ENCODE peak calls at places on chromosome 3, in nine cellular contexts. G, Y, S, H, A, Z, D, T and B are unnamed samples.

GRCh38 chr3:67602816-67603215 is 51.6 kb downstream of the SUCLG2 start:
- DNase-seq in S (no peak), H (no peak), G (no peak), Y (no peak), D (no peak), T (no peak), A (no peak), Z (no peak), B (no peak)

GRCh38 chr3:155382396-155383042 is 89.0 kb upstream of the STRIT1 start:
- DNase-seq in D (peak; percentile 63), T (peak; percentile 69), G (peak; percentile 91), Z (peak; percentile 87), H (peak; percentile 91), Y (peak; percentile 83), A (peak; percentile 53), S (peak; percentile 64), B (peak; percentile 72)

GRCh38 chr3:35857004-35857403 is 217.7 kb downstream of the ARPP21 start:
- DNase-seq in G (no peak), S (no peak), T (no peak), H (no peak), Y (no peak), D (no peak), A (peak; percentile 76), Z (no peak), B (peak; percentile 56)

GRCh38 chr3:143726727-143727126 is 121.5 kb downstream of the SLC9A9 start:
- DNase-seq in T (no peak), S (no peak), D (no peak), G (no peak), A (no peak), H (no peak), Z (no peak), Y (peak; percentile 44), B (no peak)

GRCh38 chr3:14921811-14922705 is 25.3 kb upstream of the NR2C2 start:
- DNase-seq in D (no peak), A (no peak), S (no peak), G (no peak), H (peak; percentile 37), Z (no peak), T (no peak), Y (peak; percentile 35), B (no peak)

GRCh38 chr3:27728195-27729087 is 6.3 kb upstream of the EOMES start:
- DNase-seq in D (no peak), G (peak; percentile 96), T (peak; percentile 48), S (no peak), Y (peak; percentile 25), Z (no peak), A (no peak), H (no peak), B (no peak)

GRCh38 chr3:13009132-13009945 is 63.9 kb downstream of the IQSEC1 start:
- DNase-seq in G (no peak), Y (no peak), T (no peak), H (no peak), S (peak; percentile 64), D (no peak), A (peak; percentile 88), Z (no peak), B (no peak)

GRCh38 chr3:142152349-142152748 is 3.0 kb upstream of the TFDP2 start:
- DNase-seq in S (no peak), Y (no peak), Z (peak; percentile 19), H (peak; percentile 6), T (peak; percentile 20), A (peak; percentile 46), G (peak; percentile 61), D (no peak), B (peak; percentile 45)

GRCh38 chr3:71033681-71034220 is 549.8 kb downstream of the FOXP1 start:
- DNase-seq in S (no peak), T (no peak), H (no peak), Z (no peak), D (no peak), Y (no peak), G (no peak), A (peak; percentile 25), B (no peak)

GRCh38 chr3:163362154-163362553 is 1716.1 kb downstream of the SI start:
- DNase-seq in H (no peak), T (peak; percentile 33), Y (no peak), Z (no peak), G (no peak), S (no peak), D (no peak), A (no peak), B (no peak)

GRCh38 chr3:72120806-72121778 is 336.1 kb upstream of the PROK2 start:
- DNase-seq in Y (no peak), S (no peak), Z (no peak), D (no peak), H (no peak), A (no peak), G (no peak), T (peak; percentile 37), B (no peak)

GRCh38 chr3:30693470-30694120 is 87.2 kb downstream of the TGFBR2 start:
- DNase-seq in D (peak; percentile 40), Z (peak; percentile 80), Y (peak; percentile 79), T (peak; percentile 55), A (peak; percentile 83), S (peak; percentile 35), G (peak; percentile 89), H (peak; percentile 82), B (peak; percentile 78)

GRCh38 chr3:54168451-54168850 is 46.1 kb downstream of the CACNA2D3 start:
- DNase-seq in Y (no peak), Z (no peak), D (no peak), T (no peak), G (peak; percentile 28), H (no peak), S (no peak), A (no peak), B (no peak)

GRCh38 chr3:126913524-126913923 is 69.4 kb upstream of the PLXNA1 start:
- DNase-seq in H (peak; percentile 58), D (peak; percentile 26), A (no peak), S (peak; percentile 85), T (no peak), Y (no peak), Z (no peak), G (no peak), B (no peak)

GRCh38 chr3:139378587-139378986 is 10.9 kb downstream of the COPB2 start:
- DNase-seq in Z (no peak), S (no peak), D (no peak), T (peak; percentile 22), G (no peak), Y (no peak), A (no peak), H (no peak), B (peak; percentile 62)

GRCh38 chr3:134231131-134231530 is 19.5 kb downstream of the RYK start:
- DNase-seq in D (no peak), T (no peak), G (no peak), A (no peak), Z (no peak), S (no peak), H (no peak), Y (no peak), B (no peak)
- H3K9me2 ChIP-seq in D (no peaks in the 10 kb centered on the region), T (no peaks in the 10 kb centered on the region), G (no peaks in the 10 kb centered on the region), A (no peaks in the 10 kb centered on the region), Z (no peaks in the 10 kb centered on the region), S (no peaks in the 10 kb centered on the region), H (no peaks in the 10 kb centered on the region), Y (no peaks in the 10 kb centered on the region), B (no peaks in the 10 kb centered on the region)

GRCh38 chr3:152058906-152059305 is 185.5 kb downstream of the SUCNR1 start:
- DNase-seq in A (no peak), H (no peak), Z (no peak), Y (no peak), S (no peak), D (no peak), T (no peak), G (no peak), B (no peak)
- H3K9me2 ChIP-seq in A (no peaks in the 10 kb centered on the region), H (no peaks in the 10 kb centered on the region), Z (no peaks in the 10 kb centered on the region), Y (no peaks in the 10 kb centered on the region), S (no peaks in the 10 kb centered on the region), D (no peaks in the 10 kb centered on the region), T (no peaks in the 10 kb centered on the region), G (no peaks in the 10 kb centered on the region), B (no peaks in the 10 kb centered on the region)

GRCh38 chr3:173892547-173892946 is 495.0 kb downstream of the NLGN1 start:
- DNase-seq in S (no peak), T (no peak), A (no peak), Y (peak; percentile 58), D (no peak), Z (no peak), H (peak; percentile 78), G (no peak), B (no peak)

GRCh38 chr3:173889522-173890055 is 492.0 kb downstream of the NLGN1 start:
- DNase-seq in Y (peak; percentile 51), G (no peak), D (no peak), H (peak; percentile 50), T (no peak), Z (no peak), A (no peak), S (no peak), B (no peak)

GRCh38 chr3:173891272-173892100 is 493.9 kb downstream of the NLGN1 start:
- DNase-seq in H (peak; percentile 29), D (no peak), Z (no peak), G (no peak), Y (peak; percentile 32), A (no peak), T (no peak), S (no peak), B (no peak)

GRCh38 chr3:173887888-173888287 is 490.3 kb downstream of the NLGN1 start:
- DNase-seq in A (no peak), G (no peak), S (no peak), D (no peak), T (no peak), Z (no peak), H (peak; percentile 26), Y (no peak), B (no peak)

GRCh38 chr3:173890091-173890490 is 492.5 kb downstream of the NLGN1 start:
- DNase-seq in A (no peak), Z (no peak), H (no peak), T (no peak), Y (peak; percentile 6), D (no peak), S (no peak), G (no peak), B (no peak)
- H3K9me2 ChIP-seq in A (no peaks in the 10 kb centered on the region), Z (no peaks in the 10 kb centered on the region), H (no peaks in the 10 kb centered on the region), T (no peaks in the 10 kb centered on the region), Y (no peaks in the 10 kb centered on the region), D (no peaks in the 10 kb centered on the region), S (no peaks in the 10 kb centered on the region), G (no peaks in the 10 kb centered on the region), B (no peaks in the 10 kb centered on the region)

GRCh38 chr3:195059471-195060216 is 211.3 kb downstream of the XXYLT1 start:
- DNase-seq in A (no peak), G (no peak), S (no peak), Z (no peak), H (no peak), D (no peak), T (no peak), Y (no peak), B (no peak)

GRCh38 chr3:195059006-195059350 is 212.0 kb downstream of the XXYLT1 start:
- DNase-seq in Z (no peak), D (no peak), G (no peak), H (no peak), A (no peak), T (no peak), S (no peak), Y (no peak), B (no peak)

GRCh38 chr3:195057716-195058115 is 213.2 kb downstream of the XXYLT1 start:
- DNase-seq in G (no peak), D (no peak), Y (no peak), H (no peak), A (no peak), T (no peak), S (no peak), Z (no peak), B (no peak)

GRCh38 chr3:195060217-195060481 is 210.8 kb downstream of the XXYLT1 start:
- DNase-seq in A (no peak), T (no peak), D (no peak), H (no peak), Y (no peak), S (no peak), Z (no peak), G (no peak), B (no peak)

GRCh38 chr3:195058311-195059005 is 212.5 kb downstream of the XXYLT1 start:
- DNase-seq in S (no peak), Y (no peak), G (no peak), T (no peak), Z (no peak), D (no peak), H (no peak), A (no peak), B (no peak)
- H3K9me2 ChIP-seq in S (no peaks in the 10 kb centered on the region), Y (no peaks in the 10 kb centered on the region), G (no peaks in the 10 kb centered on the region), T (no peaks in the 10 kb centered on the region), Z (no peaks in the 10 kb centered on the region), D (no peaks in the 10 kb centered on the region), H (no peaks in the 10 kb centered on the region), A (no peaks in the 10 kb centered on the region), B (no peaks in the 10 kb centered on the region)